ENCODE peak calls at places on chromosomes 7 and 10, in nine cellular contexts. F is PC-3, J is MM.1S, U is hepatocyte, Y is SK-N-SH, T is OCI-LY7, L is neural progenitor cell, K is HCT116, D is GM23248. A is an unnamed sample.

GRCh38 chr10:82251222-82251977 is 376.4 kb downstream of the NRG3 start:
- DNase-seq in F (no peak), J (no peak), U (no peak), Y (no peak), T (no peak), L (peak), K (no peak), D (no peak), A (peak)

GRCh38 chr10:132770061-132771021 is 15.6 kb downstream of the NKX6-2 start:
- DNase-seq in F (no peak), J (no peak), U (no peak), Y (no peak), T (no peak), L (no peak), K (no peak), D (no peak), A (no peak)

GRCh38 chr7:106504620-106505019 is 156.3 kb downstream of the CCDC71L start:
- DNase-seq in F (no peak), J (no peak), U (no peak), Y (no peak), T (no peak), L (no peak), K (no peak), D (no peak), A (no peak)

GRCh38 chr10:21888959-21889358 is 114.6 kb downstream of the DNAJC1 start:
- DNase-seq in F (no peak), J (peak), U (no peak), Y (no peak), T (peak), L (no peak), K (no peak), D (no peak), A (no peak)

GRCh38 chr10:11658801-11659368 is 47.4 kb upstream of the USP6NL start:
- DNase-seq in F (peak), J (no peak), U (no peak), Y (no peak), T (no peak), L (no peak), K (no peak), D (no peak), A (no peak)

GRCh38 chr7:50854247-50854646 is 71.6 kb upstream of the GRB10 start:
- DNase-seq in F (no peak), J (no peak), U (no peak), Y (no peak), T (no peak), L (no peak), K (no peak), D (no peak), A (no peak)

GRCh38 chr10:14123066-14123465 is 207.7 kb downstream of the FRMD4A start:
- DNase-seq in F (no peak), J (no peak), U (no peak), Y (no peak), T (no peak), L (no peak), K (no peak), D (peak), A (no peak)

GRCh38 chr7:43038229-43038628 is 74.2 kb upstream of the HECW1 start:
- DNase-seq in F (peak), J (no peak), U (no peak), Y (no peak), T (no peak), L (no peak), K (no peak), D (peak), A (no peak)

GRCh38 chr7:47470567-47471357 is 111.1 kb downstream of the TNS3 start:
- DNase-seq in F (no peak), J (no peak), U (peak), Y (no peak), T (no peak), L (peak), K (no peak), D (peak), A (peak)

GRCh38 chr7:42237162-42237821 is at the start of gene GLI3:
- DNase-seq in F (peak), J (peak), U (peak), Y (peak), T (no peak), L (peak), K (no peak), D (peak), A (peak)

GRCh38 chr10:113991091-113991860 is 52.4 kb upstream of the ADRB1 start:
- DNase-seq in F (no peak), J (peak), U (no peak), Y (no peak), T (no peak), L (no peak), K (no peak), D (no peak), A (no peak)

GRCh38 chr7:151624246-151624928 is 104.7 kb upstream of the RHEB start:
- DNase-seq in F (no peak), J (no peak), U (no peak), Y (no peak), T (no peak), L (no peak), K (no peak), D (no peak), A (no peak)

GRCh38 chr7:50267525-50268041 is 36.9 kb upstream of the IKZF1 start:
- DNase-seq in F (no peak), J (no peak), U (no peak), Y (no peak), T (no peak), L (no peak), K (no peak), D (no peak), A (no peak)

GRCh38 chr10:129933456-129934092 is 30.5 kb downstream of the EBF3 start:
- DNase-seq in F (no peak), J (no peak), U (no peak), Y (no peak), T (no peak), L (peak), K (no peak), D (no peak), A (no peak)

GRCh38 chr7:133394369-133394768 is 141.5 kb downstream of the EXOC4 start:
- DNase-seq in F (no peak), J (no peak), U (no peak), Y (no peak), T (peak), L (no peak), K (no peak), D (no peak), A (no peak)

GRCh38 chr10:3195706-3196105 is 23.1 kb upstream of the PITRM1 start:
- DNase-seq in F (no peak), J (no peak), U (no peak), Y (no peak), T (no peak), L (no peak), K (no peak), D (no peak), A (no peak)

GRCh38 chr10:117536862-117537435 is 5.6 kb upstream of the EMX2 start:
- DNase-seq in F (no peak), J (no peak), U (no peak), Y (no peak), T (no peak), L (peak), K (no peak), D (no peak), A (peak)

GRCh38 chr7:148368562-148368961 is 222.0 kb upstream of the C7orf33 start:
- DNase-seq in F (no peak), J (peak), U (no peak), Y (no peak), T (no peak), L (no peak), K (no peak), D (no peak), A (no peak)

GRCh38 chr10:77926566-77927342 is at the start of gene DLG5:
- DNase-seq in F (peak), J (peak), U (peak), Y (peak), T (no peak), L (peak), K (no peak), D (peak), A (peak)

GRCh38 chr10:131574363-131574706 is 262.8 kb upstream of the TCERG1L start:
- DNase-seq in F (no peak), J (no peak), U (no peak), Y (no peak), T (no peak), L (no peak), K (no peak), D (no peak), A (no peak)

DNA sequence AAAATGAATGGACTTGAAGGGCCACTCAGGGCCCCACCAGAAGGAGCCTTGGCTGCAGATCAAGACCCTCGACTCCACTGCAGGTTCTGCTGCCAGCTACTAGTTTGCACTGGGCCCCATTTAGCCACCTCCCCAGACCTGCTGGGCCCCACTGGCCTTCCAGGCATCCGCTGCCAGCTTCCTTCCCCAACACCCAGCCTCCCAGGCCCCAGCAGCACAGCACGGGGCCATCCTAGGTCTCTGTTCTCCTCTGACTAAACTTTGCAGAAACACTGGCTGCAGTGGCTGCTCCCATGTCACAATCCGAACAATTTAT is 277.4 kb upstream of the KLF14 start:
- DNase-seq in F (no peak), J (no peak), U (no peak), Y (no peak), T (no peak), L (no peak), K (no peak), D (peak), A (peak)
- TF ChIP-seq EZH2phosphoT487 in F (no peak), J (no peak), U (no peak), Y (no peak), T (no peak), L (no peak), K (no peak), D (no peak), A (no peak)

DNA sequence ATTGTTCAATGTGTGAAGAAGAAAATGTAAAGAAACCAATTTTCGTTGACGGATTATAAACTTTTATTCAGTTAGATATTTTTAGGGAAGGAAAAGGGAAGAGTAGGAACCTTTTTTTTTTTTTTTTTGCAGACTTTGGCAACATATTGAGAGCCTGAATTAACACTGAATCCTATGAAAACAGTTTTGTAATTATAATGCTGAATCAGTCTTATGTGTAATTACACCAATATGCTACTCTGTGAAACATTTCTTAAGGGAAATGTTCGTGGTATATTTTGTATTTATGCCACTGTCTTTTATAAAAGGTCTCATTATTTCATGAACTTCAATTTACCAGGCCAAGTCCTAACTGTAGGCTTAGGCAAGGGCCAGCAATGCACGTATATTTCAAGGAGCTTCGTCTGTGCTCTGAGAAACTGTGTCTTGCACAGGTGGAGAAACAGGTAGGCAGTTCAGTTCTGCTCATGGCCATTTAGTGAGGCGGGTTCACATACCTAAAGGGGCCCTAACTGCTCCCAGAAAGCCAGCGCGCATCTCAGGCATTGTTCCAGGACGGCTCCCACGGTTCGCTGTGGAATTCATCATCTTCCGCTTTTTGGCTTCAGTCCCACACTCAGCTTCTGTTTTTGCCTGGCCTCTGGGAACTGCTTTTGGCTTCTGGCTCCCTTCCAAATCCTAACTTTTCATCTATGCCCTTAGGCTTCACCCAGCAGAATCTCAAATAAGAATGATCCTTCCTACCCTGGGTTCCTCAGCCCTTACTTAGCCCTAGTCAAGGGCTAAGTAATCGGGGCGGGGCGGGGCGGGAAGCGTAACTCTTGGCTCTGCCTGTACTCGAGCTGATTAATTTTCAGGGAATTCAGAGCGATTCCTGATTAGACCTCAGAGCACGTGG is 106.0 kb downstream of the ST8SIA6 start:
- DNase-seq in F (peak), J (no peak), U (peak), Y (peak), T (no peak), L (peak), K (peak), D (peak), A (peak)
- TF ChIP-seq EZH2phosphoT487 in F (no peak), J (no peak), U (no peak), Y (no peak), T (no peak), L (no peak), K (no peak), D (no peak), A (no peak)

GRCh38 chr10:5076615-5077014 is 17.6 kb upstream of the AKR1C3 start:
- DNase-seq in F (no peak), J (no peak), U (no peak), Y (no peak), T (no peak), L (no peak), K (no peak), D (peak), A (no peak)

GRCh38 chr10:5070648-5071410 is 23.4 kb upstream of the AKR1C3 start:
- DNase-seq in F (no peak), J (no peak), U (no peak), Y (no peak), T (no peak), L (no peak), K (no peak), D (peak), A (no peak)

GRCh38 chr10:5068274-5069017 is 25.8 kb upstream of the AKR1C3 start:
- DNase-seq in F (no peak), J (no peak), U (no peak), Y (no peak), T (no peak), L (no peak), K (no peak), D (no peak), A (no peak)

GRCh38 chr10:5073659-5074058 is 20.6 kb upstream of the AKR1C3 start:
- DNase-seq in F (no peak), J (no peak), U (no peak), Y (no peak), T (no peak), L (no peak), K (no peak), D (no peak), A (no peak)

DNA sequence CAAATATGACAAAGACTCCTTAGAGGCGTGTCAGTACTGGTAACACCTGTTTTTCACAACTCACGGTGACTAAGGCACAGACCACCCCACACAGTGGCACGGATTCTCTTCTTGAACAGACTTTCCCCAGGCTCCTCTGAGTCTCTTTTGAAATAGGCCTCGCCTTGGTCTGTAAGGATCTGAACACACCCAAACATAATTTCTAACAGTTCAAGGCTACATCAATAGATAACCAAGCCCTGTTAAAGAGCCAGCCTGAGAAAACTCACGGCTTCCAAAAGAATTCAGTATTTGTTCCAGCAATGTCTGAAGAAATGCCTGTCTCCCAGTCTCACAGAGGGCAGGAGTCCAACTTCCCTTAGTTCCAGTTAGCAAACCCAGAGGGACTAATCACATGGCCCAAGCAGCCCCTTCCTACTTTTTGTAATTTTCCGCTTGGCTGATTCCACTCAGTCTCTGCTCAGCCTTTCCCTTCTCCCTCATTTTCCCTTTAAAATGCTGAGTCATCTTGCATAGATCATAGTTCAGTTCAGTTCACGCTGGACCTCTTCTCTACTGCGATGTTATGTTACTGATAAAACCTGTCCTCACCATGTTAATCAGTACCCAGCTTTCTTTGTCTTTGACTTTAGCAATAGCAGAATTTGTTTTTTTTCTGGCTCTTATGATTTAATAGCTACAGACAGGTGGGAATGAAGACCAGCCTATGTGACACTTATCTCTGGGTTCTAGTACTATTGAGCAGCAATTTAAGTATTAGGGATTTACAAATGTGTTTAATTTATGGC is 22.6 kb upstream of the AKR1C3 start:
- DNase-seq in F (peak), J (no peak), U (peak), Y (no peak), T (no peak), L (peak), K (no peak), D (peak), A (peak)
- TF ChIP-seq EZH2phosphoT487 in F (no peak), J (no peak), U (no peak), Y (no peak), T (no peak), L (no peak), K (no peak), D (no peak), A (no peak)

GRCh38 chr7:98091061-98091460 is 15.6 kb upstream of the LMTK2 start:
- DNase-seq in F (peak), J (no peak), U (no peak), Y (no peak), T (no peak), L (no peak), K (no peak), D (peak), A (no peak)
- TF ChIP-seq EZH2phosphoT487 in F (no peak), J (no peak), U (no peak), Y (no peak), T (no peak), L (no peak), K (no peak), D (no peak), A (no peak)

DNA sequence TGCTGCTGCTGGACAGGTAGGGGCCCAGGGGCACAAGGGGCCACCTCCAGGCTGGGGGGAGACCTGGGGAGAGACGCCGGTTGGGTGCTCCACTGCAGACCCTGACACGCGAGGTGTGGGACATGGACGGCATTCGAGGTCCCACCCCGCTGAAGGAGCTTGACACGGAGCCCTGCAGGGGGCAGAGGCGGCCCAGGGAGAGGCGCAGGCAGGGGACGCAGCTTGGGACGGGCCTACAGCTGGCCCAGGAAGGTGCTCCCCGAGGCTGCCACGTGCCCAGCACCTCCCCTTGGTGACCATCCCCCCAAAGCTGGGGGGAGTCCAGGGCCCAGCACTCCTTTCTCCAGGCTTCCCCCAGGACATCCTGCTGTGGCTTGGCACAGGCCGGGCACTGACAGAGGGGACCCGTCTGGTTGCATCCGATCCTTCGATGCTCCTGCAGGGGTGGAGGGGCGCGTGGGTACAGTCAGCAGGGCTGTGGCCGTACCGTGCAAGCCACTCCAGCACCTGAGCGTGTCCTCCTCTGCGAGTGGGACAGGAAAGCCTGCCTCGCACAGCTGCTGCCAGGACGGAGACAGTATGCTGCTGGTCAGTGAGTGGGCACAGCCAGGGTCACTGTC is 174.4 kb downstream of the ELFN1 start:
- DNase-seq in F (no peak), J (no peak), U (no peak), Y (peak), T (no peak), L (no peak), K (no peak), D (no peak), A (no peak)
- TF ChIP-seq EZH2phosphoT487 in F (no peak), J (no peak), U (no peak), Y (no peak), T (no peak), L (no peak), K (no peak), D (no peak), A (no peak)

DNA sequence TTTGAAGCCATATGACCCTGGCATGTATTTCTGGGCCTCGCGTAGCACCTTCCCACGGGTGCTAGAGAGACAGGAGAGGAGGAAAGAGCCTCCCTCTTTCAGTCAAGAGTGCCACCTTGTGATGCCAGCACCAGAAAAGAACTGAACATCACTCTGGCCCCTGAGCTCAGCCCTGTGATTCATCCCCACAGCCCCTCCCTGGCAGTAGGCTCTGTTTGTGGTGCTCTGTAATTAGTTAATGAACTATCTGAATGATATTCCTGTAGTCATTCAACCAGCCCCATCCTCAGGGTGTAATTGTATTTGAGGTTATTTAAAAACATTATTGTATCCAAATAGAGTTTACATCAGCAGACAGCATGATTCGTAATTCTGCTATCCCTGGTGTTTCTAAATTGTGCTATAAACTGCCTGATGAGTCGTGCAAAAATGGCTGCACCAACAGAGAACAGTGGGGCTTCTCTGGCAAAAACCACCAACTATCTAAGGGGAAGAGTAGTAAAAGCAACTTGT is 23.5 kb upstream of the TIAL1 start:
- DNase-seq in F (peak), J (no peak), U (no peak), Y (no peak), T (no peak), L (no peak), K (no peak), D (peak), A (no peak)
- TF ChIP-seq EZH2phosphoT487 in F (no peak), J (no peak), U (no peak), Y (no peak), T (no peak), L (no peak), K (no peak), D (no peak), A (no peak)

DNA sequence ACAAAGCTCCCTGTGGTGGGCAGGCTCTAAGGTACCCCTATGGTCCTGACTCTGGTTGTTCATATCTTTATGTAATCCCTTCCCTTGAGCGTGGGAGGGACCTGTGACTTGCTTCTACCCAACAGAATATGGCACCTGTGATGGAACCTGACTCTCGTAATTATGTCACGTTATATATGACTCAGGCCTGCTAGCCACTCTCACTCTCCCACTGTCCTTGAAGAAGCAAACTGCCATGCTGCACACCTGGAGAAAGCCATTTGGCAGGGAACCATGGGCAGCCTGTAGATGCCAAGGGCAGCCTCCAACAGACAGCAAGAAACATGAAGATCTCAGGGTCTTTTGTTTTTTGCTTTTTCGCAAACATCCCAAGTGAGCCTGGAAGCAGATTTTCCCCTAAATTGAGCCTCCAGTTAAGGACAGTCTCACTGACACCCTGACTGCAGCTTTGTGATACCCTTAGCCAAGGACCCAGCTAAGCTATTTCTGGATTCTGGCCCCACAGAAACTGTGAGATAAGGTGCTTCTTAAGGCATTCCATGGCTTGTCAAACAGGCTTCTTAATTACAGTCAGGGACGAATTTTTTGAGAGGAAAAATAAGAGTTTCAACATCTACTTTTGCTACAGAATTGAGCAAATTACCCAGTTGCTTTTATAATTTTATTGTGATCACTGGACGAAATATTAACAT is 49.6 kb downstream of the IFIT5 start:
- DNase-seq in F (no peak), J (no peak), U (no peak), Y (no peak), T (no peak), L (no peak), K (no peak), D (no peak), A (no peak)
- TF ChIP-seq EZH2phosphoT487 in F (no peak), J (no peak), U (no peak), Y (no peak), T (no peak), L (no peak), K (no peak), D (no peak), A (no peak)

GRCh38 chr10:128537888-128538287 is 411.7 kb upstream of the MKI67 start:
- DNase-seq in F (no peak), J (no peak), U (no peak), Y (no peak), T (no peak), L (no peak), K (no peak), D (no peak), A (no peak)
- TF ChIP-seq EZH2phosphoT487 in F (no peak), J (no peak), U (no peak), Y (no peak), T (no peak), L (no peak), K (no peak), D (no peak), A (no peak)

A was measured in GM23338.